ENCODE peak calls at places on chromosomes 16 and 17, in ten cellular contexts. Y, N, A, H, X, U, I, Q, M and J are unnamed samples.

GRCh38 chr16:80015566-80015965 is 415.0 kb upstream of the MAF start:
- DNase-seq in Y (no peak), N (no peak), A (no peak), H (no peak), X (no peak), U (no peak), I (no peak), Q (no peak), M (no peak), J (no peak)

GRCh38 chr16:13621639-13622038 is 298.3 kb upstream of the ERCC4 start:
- DNase-seq in Y (no peak), N (no peak), A (no peak), H (no peak), X (peak), U (no peak), I (no peak), Q (no peak), M (no peak), J (no peak)

GRCh38 chr17:59002848-59003247 is 103.8 kb downstream of the TRIM37 start:
- DNase-seq in Y (no peak), N (no peak), A (no peak), H (no peak), X (no peak), U (no peak), I (no peak), Q (no peak), M (no peak), J (no peak)

GRCh38 chr17:37701424-37702020 is 43.3 kb downstream of the HNF1B start:
- DNase-seq in Y (peak), N (no peak), A (no peak), H (no peak), X (peak), U (peak), I (no peak), Q (peak), M (no peak), J (peak)

GRCh38 chr17:43917016-43917347 is 9.6 kb upstream of the MPP2 start:
- DNase-seq in Y (no peak), N (no peak), A (no peak), H (no peak), X (no peak), U (no peak), I (no peak), Q (no peak), M (no peak), J (no peak)

GRCh38 chr17:58339775-58340622 is 11.4 kb upstream of the TSPOAP1 start:
- DNase-seq in Y (no peak), N (no peak), A (no peak), H (no peak), X (no peak), U (no peak), I (no peak), Q (no peak), M (no peak), J (no peak)

GRCh38 chr16:4505356-4506153 is 29.4 kb downstream of the HMOX2 start:
- DNase-seq in Y (peak), N (no peak), A (no peak), H (no peak), X (no peak), U (peak), I (no peak), Q (peak), M (no peak), J (peak)

GRCh38 chr17:15263680-15264079 is 1.4 kb downstream of the PMP22 start:
- DNase-seq in Y (no peak), N (no peak), A (no peak), H (no peak), X (no peak), U (no peak), I (no peak), Q (no peak), M (no peak), J (no peak)

GRCh38 chr17:76734080-76734840 is 2.9 kb downstream of the SRSF2 start:
- DNase-seq in Y (no peak), N (no peak), A (no peak), H (no peak), X (no peak), U (no peak), I (no peak), Q (no peak), M (no peak), J (no peak)

GRCh38 chr17:21129023-21129681 is 2.4 kb downstream of the DHRS7B start:
- DNase-seq in Y (no peak), N (no peak), A (peak), H (no peak), X (no peak), U (no peak), I (no peak), Q (no peak), M (no peak), J (no peak)

GRCh38 chr16:81946206-81946605 is 65.1 kb downstream of the SDR42E1 start:
- DNase-seq in Y (no peak), N (no peak), A (no peak), H (no peak), X (peak), U (no peak), I (no peak), Q (no peak), M (no peak), J (no peak)

GRCh38 chr17:10748475-10749110 is 18.8 kb upstream of the TMEM220 start:
- DNase-seq in Y (no peak), N (no peak), A (no peak), H (no peak), X (no peak), U (no peak), I (no peak), Q (no peak), M (no peak), J (no peak)

GRCh38 chr16:84907575-84907974 is 87.8 kb downstream of the CRISPLD2 start:
- DNase-seq in Y (no peak), N (no peak), A (no peak), H (no peak), X (no peak), U (no peak), I (no peak), Q (no peak), M (no peak), J (no peak)

GRCh38 chr17:33594000-33594399 is 300.9 kb upstream of the ASIC2 start:
- DNase-seq in Y (no peak), N (no peak), A (no peak), H (no peak), X (no peak), U (no peak), I (no peak), Q (no peak), M (no peak), J (no peak)

GRCh38 chr16:20216818-20217217 is 110.5 kb downstream of the GP2 start:
- DNase-seq in Y (no peak), N (no peak), A (no peak), H (no peak), X (no peak), U (no peak), I (no peak), Q (no peak), M (no peak), J (no peak)

GRCh38 chr17:32143525-32143865 is 1.2 kb downstream of the RHOT1 start:
- DNase-seq in Y (no peak), N (no peak), A (no peak), H (no peak), X (no peak), U (no peak), I (no peak), Q (no peak), M (no peak), J (no peak)

GRCh38 chr17:29240477-29240876 is 6.2 kb upstream of the CRYBA1 start:
- DNase-seq in Y (no peak), N (no peak), A (no peak), H (no peak), X (peak), U (no peak), I (no peak), Q (no peak), M (no peak), J (no peak)

GRCh38 chr16:2834968-2835367 is 4.9 kb downstream of the ZG16B start:
- DNase-seq in Y (no peak), N (no peak), A (no peak), H (no peak), X (no peak), U (no peak), I (no peak), Q (no peak), M (no peak), J (no peak)

GRCh38 chr16:3458278-3458851 is 14.9 kb downstream of the NAA60 start:
- DNase-seq in Y (no peak), N (no peak), A (no peak), H (no peak), X (peak), U (no peak), I (no peak), Q (no peak), M (no peak), J (no peak)

GRCh38 chr16:76118344-76118743 is 158.9 kb upstream of the CNTNAP4 start:
- DNase-seq in Y (no peak), N (no peak), A (no peak), H (no peak), X (no peak), U (no peak), I (peak), Q (no peak), M (no peak), J (no peak)

GRCh38 chr16:66588981-66589713 is 9.9 kb downstream of the CMTM2 start:
- DNase-seq in Y (peak), N (no peak), A (no peak), H (no peak), X (peak), U (peak), I (no peak), Q (peak), M (no peak), J (peak)

GRCh38 chr17:27601069-27601974 is 29.7 kb upstream of the LGALS9 start:
- DNase-seq in Y (peak), N (peak), A (peak), H (peak), X (peak), U (peak), I (peak), Q (peak), M (peak), J (peak)

GRCh38 chr17:63834431-63835166 is 7.1 kb upstream of the FTSJ3 start:
- DNase-seq in Y (peak), N (no peak), A (peak), H (no peak), X (peak), U (no peak), I (peak), Q (peak), M (no peak), J (peak)

GRCh38 chr17:48484850-48485249 is 46.0 kb downstream of the HOXB1 start:
- DNase-seq in Y (no peak), N (no peak), A (no peak), H (no peak), X (no peak), U (no peak), I (no peak), Q (no peak), M (no peak), J (no peak)

GRCh38 chr17:5019475-5019956 is 15.7 kb downstream of the SLC52A1 start:
- DNase-seq in Y (peak), N (no peak), A (no peak), H (no peak), X (peak), U (peak), I (no peak), Q (no peak), M (no peak), J (no peak)

GRCh38 chr17:79073706-79074088 is 927 bp upstream of the ENGASE start:
- DNase-seq in Y (no peak), N (no peak), A (no peak), H (no peak), X (no peak), U (no peak), I (no peak), Q (no peak), M (no peak), J (no peak)

GRCh38 chr16:21599994-21600773 is 807 bp downstream of the METTL9 start:
- DNase-seq in Y (peak), N (no peak), A (no peak), H (no peak), X (peak), U (peak), I (no peak), Q (no peak), M (peak), J (peak)

GRCh38 chr16:52825882-52826281 is 226.8 kb downstream of the CHD9NB start:
- DNase-seq in Y (no peak), N (no peak), A (no peak), H (no peak), X (no peak), U (no peak), I (no peak), Q (no peak), M (no peak), J (no peak)

GRCh38 chr17:57692770-57693169 is 52.3 kb downstream of the CCDC182 start:
- DNase-seq in Y (no peak), N (no peak), A (no peak), H (no peak), X (no peak), U (no peak), I (no peak), Q (no peak), M (no peak), J (no peak)

GRCh38 chr16:69859105-69859969 is 91.8 kb upstream of the CLEC18A start:
- DNase-seq in Y (no peak), N (peak), A (peak), H (no peak), X (peak), U (no peak), I (peak), Q (no peak), M (no peak), J (no peak)

GRCh38 chr17:1055751-1056645 is 59.1 kb downstream of the TIMM22 start:
- DNase-seq in Y (peak), N (peak), A (peak), H (no peak), X (peak), U (peak), I (peak), Q (peak), M (peak), J (peak)

GRCh38 chr17:9981344-9981915 is 76.4 kb upstream of the RCVRN start:
- DNase-seq in Y (no peak), N (no peak), A (no peak), H (no peak), X (no peak), U (no peak), I (no peak), Q (no peak), M (no peak), J (no peak)

GRCh38 chr17:77644981-77645380 is 313.5 kb upstream of the TNRC6C start:
- DNase-seq in Y (peak), N (no peak), A (no peak), H (no peak), X (peak), U (no peak), I (peak), Q (peak), M (no peak), J (no peak)

GRCh38 chr16:48123104-48123788 is 32.5 kb downstream of the ABCC12 start:
- DNase-seq in Y (no peak), N (no peak), A (peak), H (peak), X (peak), U (peak), I (no peak), Q (no peak), M (no peak), J (no peak)